ENCODE peak calls at places on chromosomes 12 and 14, in eight cellular contexts. O is AG04450; K is GM23248; L is left lung; T is uterus; N is CD4-positive, alpha-beta memory T cell; J is astrocyte; U is HCT116. F is an unnamed sample. For H3K9me3, the result is how much of the 10 kb centered on the place peaks cover.

GRCh38 chr14:101556566-101557320 is 4.6 kb upstream of the DIO3 start:
- DNase-seq in O (no peak), K (no peak), L (peak), T (no peak), N (no peak), J (no peak), U (no peak), F (no peak)

GRCh38 chr14:51368721-51369163 is 128.7 kb downstream of the TMX1 start:
- DNase-seq in O (peak), K (peak), L (no peak), T (no peak), N (no peak), J (peak), U (no peak), F (no peak)

GRCh38 chr14:55915464-55915863 is 202.7 kb upstream of the PELI2 start:
- DNase-seq in O (no peak), K (no peak), L (no peak), T (no peak), N (no peak), J (peak), U (no peak), F (no peak)

GRCh38 chr12:78210494-78210860 is 379.8 kb downstream of the NAV3 start:
- DNase-seq in O (no peak), K (no peak), L (no peak), T (no peak), N (no peak), J (peak), U (no peak), F (no peak)

GRCh38 chr12:62657363-62657632 is 190.7 kb downstream of the MON2 start:
- DNase-seq in O (no peak), K (peak), L (no peak), T (no peak), N (no peak), J (no peak), U (no peak), F (no peak)

GRCh38 chr14:31582286-31582691 is 21.1 kb downstream of the NUBPL start:
- DNase-seq in O (peak), K (peak), L (no peak), T (no peak), N (no peak), J (peak), U (no peak), F (no peak)

GRCh38 chr12:52251367-52252055 is 18.5 kb downstream of the KRT7 start:
- DNase-seq in O (no peak), K (no peak), L (no peak), T (no peak), N (no peak), J (no peak), U (no peak), F (no peak)

GRCh38 chr12:13273850-13274249 is 77.3 kb downstream of the EMP1 start:
- DNase-seq in O (no peak), K (peak), L (no peak), T (no peak), N (no peak), J (no peak), U (no peak), F (no peak)

GRCh38 chr12:56007148-56007891 is 10.2 kb downstream of the SUOX start:
- DNase-seq in O (peak), K (peak), L (peak), T (peak), N (peak), J (peak), U (peak), F (peak)

GRCh38 chr12:99043319-99043914 is 398.3 kb downstream of the APAF1 start:
- DNase-seq in O (peak), K (peak), L (peak), T (peak), N (peak), J (peak), U (peak), F (peak)

GRCh38 chr12:14394317-14395058 is 29.0 kb downstream of the ATF7IP start:
- DNase-seq in O (peak), K (peak), L (no peak), T (no peak), N (peak), J (peak), U (peak), F (no peak)

GRCh38 chr12:124617615-124618014 is 50.2 kb upstream of the NCOR2 start:
- DNase-seq in O (no peak), K (no peak), L (peak), T (no peak), N (no peak), J (no peak), U (no peak), F (no peak)

GRCh38 chr14:93090826-93091583 is 24.7 kb downstream of the ITPK1 start:
- DNase-seq in O (no peak), K (peak), L (peak), T (peak), N (no peak), J (no peak), U (no peak), F (no peak)

GRCh38 chr14:99441157-99441870 is 39.3 kb downstream of the SETD3 start:
- DNase-seq in O (no peak), K (no peak), L (no peak), T (no peak), N (no peak), J (no peak), U (no peak), F (no peak)

GRCh38 chr12:3491938-3492867 is 1.2 kb downstream of the PRMT8 start:
- DNase-seq in O (peak), K (peak), L (peak), T (peak), N (peak), J (peak), U (no peak), F (no peak)

GRCh38 chr12:42129595-42130204 is 15.0 kb downstream of the GXYLT1 start:
- DNase-seq in O (no peak), K (peak), L (no peak), T (no peak), N (peak), J (peak), U (peak), F (no peak)

GRCh38 chr14:61472801-61473376 is 151.5 kb downstream of the PRKCH start:
- DNase-seq in O (no peak), K (peak), L (no peak), T (no peak), N (peak), J (no peak), U (no peak), F (peak)

GRCh38 chr14:101972126-101972785 is 7.9 kb downstream of the DYNC1H1 start:
- DNase-seq in O (peak), K (peak), L (peak), T (peak), N (no peak), J (peak), U (peak), F (no peak)

DNA sequence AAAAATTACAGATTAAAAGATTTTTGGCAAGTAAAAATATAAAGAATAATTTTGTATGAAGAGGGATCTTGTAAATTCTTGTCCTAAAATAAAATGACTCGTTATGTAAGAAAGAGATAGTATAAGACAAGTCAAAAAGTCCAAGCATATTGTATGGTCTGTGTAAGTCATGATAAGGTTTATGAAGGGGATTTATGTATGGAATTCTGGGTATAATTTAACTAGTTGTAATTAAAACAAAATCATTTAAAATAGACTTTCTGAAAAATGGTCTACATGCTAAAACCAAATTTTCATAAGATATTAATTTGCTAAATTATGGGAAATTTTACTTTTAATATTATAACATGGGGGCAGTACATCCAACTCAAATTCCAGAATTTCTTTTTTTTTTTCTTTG is 17.6 kb upstream of the PEX5 start:
- DNase-seq in O (no peak), K (no peak), L (no peak), T (no peak), N (no peak), J (no peak), U (no peak), F (no peak)
- H3K9me3 ChIP-seq in O (under half), K (under half), L (half or more), T (under half), N (under half), J (under half), U (under half), F (under half)

GRCh38 chr12:106583578-106584103 is 837 bp downstream of the RFX4 start:
- DNase-seq in O (no peak), K (peak), L (peak), T (no peak), N (no peak), J (no peak), U (no peak), F (no peak)
- H3K9me3 ChIP-seq in O (under half), K (under half), L (under half), T (under half), N (under half), J (under half), U (under half), F (under half)

GRCh38 chr12:38161123-38162000 is 155.2 kb upstream of the ALG10B start:
- DNase-seq in O (no peak), K (no peak), L (peak), T (no peak), N (no peak), J (no peak), U (no peak), F (no peak)
- H3K9me3 ChIP-seq in O (half or more), K (under half), L (under half), T (under half), N (under half), J (under half), U (under half), F (under half)

GRCh38 chr14:89684139-89684538 is 267.1 kb upstream of the FOXN3 start:
- DNase-seq in O (no peak), K (no peak), L (no peak), T (no peak), N (no peak), J (no peak), U (no peak), F (no peak)

GRCh38 chr14:89695846-89696245 is 258.7 kb downstream of the EFCAB11 start:
- DNase-seq in O (no peak), K (no peak), L (no peak), T (no peak), N (no peak), J (no peak), U (no peak), F (no peak)

GRCh38 chr14:89688520-89688919 is 266.0 kb downstream of the EFCAB11 start:
- DNase-seq in O (no peak), K (no peak), L (no peak), T (no peak), N (no peak), J (no peak), U (no peak), F (no peak)

DNA sequence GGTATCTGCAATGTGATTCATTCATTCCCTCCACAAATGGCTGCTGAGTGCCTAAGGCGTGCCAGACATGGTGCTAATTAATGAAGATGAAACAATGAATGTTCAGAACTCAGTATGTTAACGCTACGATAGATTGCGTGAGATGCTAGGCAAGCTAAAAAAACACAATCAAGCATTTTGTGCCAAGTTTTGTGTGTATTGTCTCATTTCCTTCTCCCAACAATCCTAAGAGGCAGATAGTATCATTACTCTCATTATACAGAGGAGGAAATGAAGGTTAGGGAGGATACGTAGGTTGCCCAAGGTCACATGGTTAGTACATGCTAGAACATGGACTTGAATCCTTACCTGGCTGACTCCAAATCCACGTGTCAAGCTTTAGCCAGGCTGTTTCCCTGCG is 264.4 kb downstream of the EFCAB11 start:
- DNase-seq in O (no peak), K (no peak), L (no peak), T (no peak), N (no peak), J (no peak), U (no peak), F (no peak)
- H3K9me3 ChIP-seq in O (under half), K (under half), L (under half), T (under half), N (under half), J (under half), U (under half), F (under half)

GRCh38 chr12:108858399-108859074 is 1.2 kb upstream of the SSH1 start:
- DNase-seq in O (no peak), K (peak), L (no peak), T (peak), N (no peak), J (no peak), U (no peak), F (no peak)
- H3K9me3 ChIP-seq in O (under half), K (under half), L (under half), T (under half), N (under half), J (under half), U (under half), F (under half)

DNA sequence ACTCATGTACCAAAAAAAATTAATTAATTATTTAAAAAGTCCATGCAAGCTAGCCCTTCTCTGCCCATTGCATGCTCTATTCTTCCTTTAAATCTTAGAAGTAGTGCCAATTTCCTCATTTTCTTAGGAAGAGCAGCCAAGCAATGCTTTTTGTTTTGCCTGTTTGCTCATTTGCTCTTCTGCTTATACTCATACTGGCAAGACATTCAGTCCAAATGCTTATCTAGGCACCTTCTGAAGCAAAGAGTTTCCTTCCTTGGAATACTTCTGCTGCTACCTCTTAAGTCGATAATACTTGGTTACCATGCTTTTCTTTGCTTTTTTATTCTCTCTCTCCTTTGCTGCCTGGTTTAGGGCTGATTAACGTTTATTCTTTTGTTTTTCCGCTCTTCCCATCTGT is 1318.3 kb downstream of the AACS start:
- DNase-seq in O (no peak), K (no peak), L (no peak), T (no peak), N (no peak), J (no peak), U (no peak), F (no peak)
- H3K9me3 ChIP-seq in O (under half), K (under half), L (under half), T (under half), N (under half), J (under half), U (under half), F (under half)